ENCODE peak calls at places on chromosomes 11 and 22, in five cellular contexts. One of them, this sample, is unnamed.

GRCh38 chr22:48752451-48753380 is 1075.0 kb downstream of the BRD1 start:
- DNase-seq in CD4-positive, CD25-positive, alpha-beta regulatory T cell: no peak
- DNase-seq in A549: no peak
- DNase-seq in caudate nucleus: no peak
- DNase-seq in A673: no peak
- DNase-seq in this sample: no peak

GRCh38 chr11:44559207-44559943 is 6.1 kb upstream of the CD82 start:
- DNase-seq in A673: no peak
- DNase-seq in A549: no peak
- DNase-seq in CD4-positive, CD25-positive, alpha-beta regulatory T cell: no peak
- DNase-seq in caudate nucleus: no peak
- DNase-seq in this sample: no peak

GRCh38 chr11:23997356-23997755 is 499.5 kb upstream of the LUZP2 start:
- DNase-seq in A673: no peak
- DNase-seq in CD4-positive, CD25-positive, alpha-beta regulatory T cell: no peak
- DNase-seq in A549: no peak
- DNase-seq in caudate nucleus: no peak
- DNase-seq in this sample: no peak

GRCh38 chr11:44977493-44977984 is 26.9 kb upstream of the TP53I11 start:
- DNase-seq in A673: peak
- DNase-seq in caudate nucleus: no peak
- DNase-seq in A549: peak
- DNase-seq in CD4-positive, CD25-positive, alpha-beta regulatory T cell: no peak
- DNase-seq in this sample: no peak

GRCh38 chr11:30917859-30918478 is 331.8 kb upstream of the MPPED2 start:
- DNase-seq in A673: peak
- DNase-seq in caudate nucleus: no peak
- DNase-seq in CD4-positive, CD25-positive, alpha-beta regulatory T cell: no peak
- DNase-seq in A549: peak
- DNase-seq in this sample: no peak

GRCh38 chr22:26444777-26445176 is 15.7 kb downstream of the ASPHD2 start:
- DNase-seq in A549: no peak
- DNase-seq in CD4-positive, CD25-positive, alpha-beta regulatory T cell: no peak
- DNase-seq in caudate nucleus: no peak
- DNase-seq in A673: no peak
- DNase-seq in this sample: no peak

GRCh38 chr11:12618743-12619540 is 55.3 kb upstream of the TEAD1 start:
- DNase-seq in CD4-positive, CD25-positive, alpha-beta regulatory T cell: no peak
- DNase-seq in A549: no peak
- DNase-seq in caudate nucleus: no peak
- DNase-seq in A673: no peak
- DNase-seq in this sample: no peak

GRCh38 chr11:119295178-119295577 is 21.8 kb downstream of the MCAM start:
- DNase-seq in caudate nucleus: no peak
- DNase-seq in A549: peak
- DNase-seq in CD4-positive, CD25-positive, alpha-beta regulatory T cell: no peak
- DNase-seq in A673: no peak
- DNase-seq in this sample: no peak

GRCh38 chr22:44371741-44372525 is 59.2 kb upstream of the SHISAL1 start:
- DNase-seq in caudate nucleus: no peak
- DNase-seq in CD4-positive, CD25-positive, alpha-beta regulatory T cell: no peak
- DNase-seq in A549: no peak
- DNase-seq in A673: no peak
- DNase-seq in this sample: no peak

GRCh38 chr11:36097219-36097650 is 153.4 kb downstream of the LDLRAD3 start:
- DNase-seq in caudate nucleus: no peak
- DNase-seq in A673: no peak
- DNase-seq in A549: no peak
- DNase-seq in CD4-positive, CD25-positive, alpha-beta regulatory T cell: no peak
- DNase-seq in this sample: no peak

GRCh38 chr22:20401376-20402020 is 7.5 kb downstream of the ZNF74 start:
- DNase-seq in caudate nucleus: no peak
- DNase-seq in A673: no peak
- DNase-seq in A549: no peak
- DNase-seq in CD4-positive, CD25-positive, alpha-beta regulatory T cell: no peak
- DNase-seq in this sample: no peak

GRCh38 chr11:70523384-70524095 is 125.2 kb downstream of the CTTN start:
- DNase-seq in CD4-positive, CD25-positive, alpha-beta regulatory T cell: no peak
- DNase-seq in A549: no peak
- DNase-seq in A673: no peak
- DNase-seq in caudate nucleus: no peak
- DNase-seq in this sample: no peak

GRCh38 chr11:93743316-93743715 is 1.8 kb downstream of the C11orf54 start:
- DNase-seq in A673: no peak
- DNase-seq in A549: peak
- DNase-seq in caudate nucleus: no peak
- DNase-seq in CD4-positive, CD25-positive, alpha-beta regulatory T cell: no peak
- DNase-seq in this sample: no peak

GRCh38 chr11:19697721-19698121 is 14.9 kb upstream of the NAV2 start:
- DNase-seq in A673: no peak
- DNase-seq in A549: no peak
- DNase-seq in CD4-positive, CD25-positive, alpha-beta regulatory T cell: no peak
- DNase-seq in caudate nucleus: no peak
- DNase-seq in this sample: no peak

GRCh38 chr11:19931141-19931767 is 218.6 kb downstream of the NAV2 start:
- DNase-seq in A673: peak
- DNase-seq in caudate nucleus: no peak
- DNase-seq in A549: no peak
- DNase-seq in CD4-positive, CD25-positive, alpha-beta regulatory T cell: no peak
- DNase-seq in this sample: no peak

GRCh38 chr11:124179311-124179710 is 3.8 kb upstream of the OR10D3 start:
- DNase-seq in A673: no peak
- DNase-seq in CD4-positive, CD25-positive, alpha-beta regulatory T cell: no peak
- DNase-seq in A549: no peak
- DNase-seq in caudate nucleus: no peak
- DNase-seq in this sample: no peak

GRCh38 chr11:12280199-12280837 is 97.1 kb upstream of the PARVA start:
- DNase-seq in CD4-positive, CD25-positive, alpha-beta regulatory T cell: no peak
- DNase-seq in A549: no peak
- DNase-seq in caudate nucleus: no peak
- DNase-seq in A673: no peak
- DNase-seq in this sample: no peak

GRCh38 chr22:34696557-34696956 is 369.4 kb upstream of the ISX start:
- DNase-seq in A673: peak
- DNase-seq in caudate nucleus: no peak
- DNase-seq in CD4-positive, CD25-positive, alpha-beta regulatory T cell: no peak
- DNase-seq in A549: no peak
- DNase-seq in this sample: no peak

GRCh38 chr22:26170795-26171194 is 1.5 kb downstream of the SEZ6L start:
- DNase-seq in A549: no peak
- DNase-seq in A673: peak
- DNase-seq in CD4-positive, CD25-positive, alpha-beta regulatory T cell: no peak
- DNase-seq in caudate nucleus: no peak
- DNase-seq in this sample: no peak

GRCh38 chr11:67482275-67482735 is 521 bp upstream of the AIP start:
- DNase-seq in A673: no peak
- DNase-seq in CD4-positive, CD25-positive, alpha-beta regulatory T cell: no peak
- DNase-seq in caudate nucleus: no peak
- DNase-seq in A549: no peak
- DNase-seq in this sample: no peak

GRCh38 chr11:67441731-67442401 is 1.4 kb downstream of the CORO1B start:
- DNase-seq in A673: no peak
- DNase-seq in CD4-positive, CD25-positive, alpha-beta regulatory T cell: no peak
- DNase-seq in caudate nucleus: no peak
- DNase-seq in A549: no peak
- DNase-seq in this sample: no peak

GRCh38 chr11:71062199-71062598 is 190.2 kb downstream of the SHANK2 start:
- DNase-seq in caudate nucleus: no peak
- DNase-seq in A673: no peak
- DNase-seq in A549: no peak
- DNase-seq in CD4-positive, CD25-positive, alpha-beta regulatory T cell: no peak
- DNase-seq in this sample: no peak

GRCh38 chr11:6096417-6096816 is 11.1 kb upstream of the OR56B4 start:
- DNase-seq in A549: no peak
- DNase-seq in A673: no peak
- DNase-seq in caudate nucleus: no peak
- DNase-seq in CD4-positive, CD25-positive, alpha-beta regulatory T cell: no peak
- DNase-seq in this sample: no peak

GRCh38 chr22:43110927-43111623 is 525 bp downstream of the BIK start:
- DNase-seq in A549: no peak
- DNase-seq in caudate nucleus: no peak
- DNase-seq in CD4-positive, CD25-positive, alpha-beta regulatory T cell: peak
- DNase-seq in A673: no peak
- DNase-seq in this sample: no peak

GRCh38 chr11:64372802-64373597 is 14.0 kb downstream of the RPS6KA4 start:
- DNase-seq in caudate nucleus: peak
- DNase-seq in A673: peak
- DNase-seq in A549: peak
- DNase-seq in CD4-positive, CD25-positive, alpha-beta regulatory T cell: no peak
- DNase-seq in this sample: no peak

GRCh38 chr11:528815-529728 is 6.3 kb downstream of the HRAS start:
- DNase-seq in CD4-positive, CD25-positive, alpha-beta regulatory T cell: no peak
- DNase-seq in A673: no peak
- DNase-seq in caudate nucleus: no peak
- DNase-seq in A549: no peak
- DNase-seq in this sample: no peak

GRCh38 chr11:121446752-121447156 is 5.4 kb upstream of the SORL1 start:
- DNase-seq in A673: peak
- DNase-seq in CD4-positive, CD25-positive, alpha-beta regulatory T cell: no peak
- DNase-seq in A549: no peak
- DNase-seq in caudate nucleus: no peak
- DNase-seq in this sample: no peak

GRCh38 chr11:6604081-6604626 is 580 bp downstream of the ILK start:
- DNase-seq in A549: peak
- DNase-seq in caudate nucleus: no peak
- DNase-seq in CD4-positive, CD25-positive, alpha-beta regulatory T cell: peak
- DNase-seq in A673: peak
- DNase-seq in this sample: no peak

DNA sequence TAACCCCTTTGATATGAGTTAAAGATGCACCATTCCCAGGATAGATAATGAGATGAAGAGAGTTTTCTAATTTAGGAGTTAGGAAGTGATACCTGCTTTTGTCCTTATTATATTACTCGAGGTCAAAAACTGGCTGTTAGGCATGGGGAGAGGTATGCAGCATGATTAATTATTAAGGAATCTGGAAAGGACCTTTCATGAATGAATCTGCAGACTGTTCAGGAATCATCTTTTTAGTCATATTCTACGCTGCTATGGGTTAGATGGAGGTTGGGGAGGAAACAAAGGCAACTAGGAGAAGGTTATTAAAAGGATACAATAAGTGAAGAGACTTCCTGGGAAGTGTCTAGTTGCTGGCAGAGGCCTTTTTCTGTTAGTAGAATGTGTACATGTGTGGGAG is 492.4 kb upstream of the CCDC90B start:
- DNase-seq in A673: no peak
- DNase-seq in A549: no peak
- DNase-seq in caudate nucleus: no peak
- DNase-seq in CD4-positive, CD25-positive, alpha-beta regulatory T cell: no peak
- DNase-seq in this sample: no peak
- H3K27ac ChIP-seq in A673: peak
- H3K27ac ChIP-seq in A549: no peak
- H3K27ac ChIP-seq in caudate nucleus: no peak
- H3K27ac ChIP-seq in CD4-positive, CD25-positive, alpha-beta regulatory T cell: no peak
- H3K27ac ChIP-seq in this sample: no peak

GRCh38 chr11:94791216-94791889 is 23.2 kb downstream of the AMOTL1 start:
- DNase-seq in A549: no peak
- DNase-seq in CD4-positive, CD25-positive, alpha-beta regulatory T cell: no peak
- DNase-seq in A673: no peak
- DNase-seq in caudate nucleus: no peak
- DNase-seq in this sample: no peak

GRCh38 chr11:94792453-94792852 is 24.3 kb downstream of the AMOTL1 start:
- DNase-seq in A673: no peak
- DNase-seq in CD4-positive, CD25-positive, alpha-beta regulatory T cell: no peak
- DNase-seq in caudate nucleus: no peak
- DNase-seq in A549: no peak
- DNase-seq in this sample: no peak

GRCh38 chr11:94794287-94795168 is 26.4 kb downstream of the AMOTL1 start:
- DNase-seq in A549: peak
- DNase-seq in A673: peak
- DNase-seq in caudate nucleus: no peak
- DNase-seq in CD4-positive, CD25-positive, alpha-beta regulatory T cell: no peak
- DNase-seq in this sample: no peak

GRCh38 chr11:94793822-94794221 is 25.7 kb downstream of the AMOTL1 start:
- DNase-seq in CD4-positive, CD25-positive, alpha-beta regulatory T cell: no peak
- DNase-seq in A549: no peak
- DNase-seq in caudate nucleus: no peak
- DNase-seq in A673: no peak
- DNase-seq in this sample: no peak

DNA sequence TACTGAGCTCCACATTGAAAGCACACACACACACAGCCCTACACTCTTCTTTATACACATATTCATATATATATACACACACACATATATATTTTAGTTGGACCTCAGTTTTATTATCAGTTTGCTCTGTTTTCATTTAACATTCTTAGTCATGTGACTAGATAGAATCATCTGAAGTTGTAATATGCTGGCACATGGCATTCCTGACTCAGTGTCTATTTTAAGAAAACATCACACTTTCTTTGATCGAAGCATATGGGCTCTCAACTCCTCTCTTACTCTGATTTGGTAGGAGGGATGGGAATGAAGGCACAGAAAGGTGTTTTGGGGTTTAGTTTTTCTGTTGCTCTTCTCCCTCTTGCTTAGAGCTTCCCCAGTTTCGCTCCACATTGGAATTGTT is 24.8 kb downstream of the AMOTL1 start:
- DNase-seq in A673: no peak
- DNase-seq in A549: no peak
- DNase-seq in CD4-positive, CD25-positive, alpha-beta regulatory T cell: no peak
- DNase-seq in caudate nucleus: no peak
- DNase-seq in this sample: no peak
- H3K27ac ChIP-seq in A673: no peak
- H3K27ac ChIP-seq in A549: no peak
- H3K27ac ChIP-seq in CD4-positive, CD25-positive, alpha-beta regulatory T cell: no peak
- H3K27ac ChIP-seq in caudate nucleus: no peak
- H3K27ac ChIP-seq in this sample: peak

GRCh38 chr11:43197357-43197756 is 114.4 kb upstream of the API5 start:
- DNase-seq in A549: no peak
- DNase-seq in A673: peak
- DNase-seq in CD4-positive, CD25-positive, alpha-beta regulatory T cell: no peak
- DNase-seq in caudate nucleus: no peak
- DNase-seq in this sample: no peak
- H3K27ac ChIP-seq in A549: no peak
- H3K27ac ChIP-seq in A673: no peak
- H3K27ac ChIP-seq in CD4-positive, CD25-positive, alpha-beta regulatory T cell: no peak
- H3K27ac ChIP-seq in caudate nucleus: no peak
- H3K27ac ChIP-seq in this sample: no peak

DNA sequence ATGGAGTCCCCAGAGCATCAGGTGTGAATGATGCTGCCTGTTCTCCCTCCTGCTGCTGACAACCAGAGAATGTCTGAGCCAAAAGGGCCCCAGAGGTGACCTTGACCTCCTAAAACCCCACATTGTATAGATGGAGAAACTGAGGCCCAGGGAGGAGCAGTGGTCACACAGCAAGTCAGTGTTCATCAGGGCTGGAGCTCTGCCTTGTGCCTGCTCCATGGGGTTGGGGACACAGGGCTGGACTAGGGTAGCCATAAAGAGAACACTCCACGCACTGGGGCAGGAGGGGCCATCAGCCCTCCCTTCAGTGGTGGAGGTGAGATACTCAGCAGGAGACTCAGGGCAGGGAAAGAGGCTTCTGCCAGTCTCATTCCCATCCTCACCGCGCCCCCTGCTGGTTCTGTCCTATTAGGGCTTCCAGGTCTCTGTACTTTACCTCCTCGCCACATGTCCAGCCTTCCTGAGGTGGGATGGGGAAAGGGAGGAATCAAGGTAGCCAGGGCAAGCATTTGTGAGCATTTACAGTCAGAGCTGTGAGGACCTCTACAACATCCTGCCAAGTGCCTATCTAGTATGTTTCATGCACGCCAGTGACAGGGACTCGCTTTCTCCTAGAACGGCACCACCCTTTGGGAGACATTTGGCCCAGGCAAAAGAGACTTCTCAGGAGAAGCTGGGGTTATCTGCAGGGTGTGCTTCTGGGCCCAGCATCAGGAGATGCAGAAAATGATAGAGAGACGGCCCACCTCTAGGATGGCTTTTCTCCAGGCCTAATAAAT is 43.2 kb downstream of the NEU3 start:
- DNase-seq in A549: peak
- DNase-seq in caudate nucleus: no peak
- DNase-seq in A673: peak
- DNase-seq in CD4-positive, CD25-positive, alpha-beta regulatory T cell: peak
- DNase-seq in this sample: no peak
- H3K27ac ChIP-seq in A549: peak
- H3K27ac ChIP-seq in caudate nucleus: no peak
- H3K27ac ChIP-seq in A673: no peak
- H3K27ac ChIP-seq in CD4-positive, CD25-positive, alpha-beta regulatory T cell: no peak
- H3K27ac ChIP-seq in this sample: no peak

This sample was measured in epithelial cell of prostate.